ENCODE peak calls at places on chromosomes 1 and 21, in seven cellular contexts. P is CD8-positive, alpha-beta memory T cell; X is body of pancreas; Q is right cardiac atrium; C is transverse colon; E is vagina; G is PC-3. W is an unnamed sample. For H3K4me1, the result is how much of the 10 kb centered on the place peaks cover.

GRCh38 chr1:245684111-245684510 is 529.3 kb downstream of the KIF26B start:
- DNase-seq in G (no peak), P (no peak), X (no peak), E (no peak), C (no peak), Q (no peak), W (no peak)

GRCh38 chr1:198153103-198153502 is 3.7 kb upstream of the NEK7 start:
- DNase-seq in P (no peak), E (no peak), X (peak), Q (no peak), C (no peak), G (peak), W (no peak)

GRCh38 chr1:113868387-113869083 is 3.0 kb downstream of the PTPN22 start:
- DNase-seq in Q (no peak), C (no peak), E (no peak), X (no peak), G (peak), P (no peak), W (no peak)

GRCh38 chr21:39799178-39799577 is 54.2 kb downstream of the IGSF5 start:
- DNase-seq in C (peak), X (no peak), E (no peak), G (no peak), P (no peak), Q (no peak), W (no peak)

GRCh38 chr21:38954450-38955059 is 148.8 kb downstream of the ETS2 start:
- DNase-seq in Q (no peak), C (peak), E (no peak), X (no peak), P (no peak), G (no peak), W (peak)

GRCh38 chr1:109931189-109931672 is 20.6 kb downstream of the CSF1 start:
- DNase-seq in X (peak), E (peak), G (peak), C (peak), P (no peak), Q (peak), W (peak)

GRCh38 chr21:25300632-25301031 is 306.6 kb downstream of the MRPL39 start:
- DNase-seq in Q (no peak), X (no peak), G (no peak), E (no peak), C (no peak), P (no peak), W (no peak)

GRCh38 chr1:224700915-224701531 is 84.9 kb downstream of the CNIH3 start:
- DNase-seq in E (no peak), X (no peak), P (no peak), G (peak), C (no peak), Q (no peak), W (no peak)

GRCh38 chr1:206705744-206706297 is 21.1 kb downstream of the MAPKAPK2 start:
- DNase-seq in X (no peak), Q (no peak), P (no peak), G (no peak), E (no peak), C (no peak), W (no peak)

GRCh38 chr21:44012474-44013379 is 618 bp downstream of the TRAPPC10 start:
- DNase-seq in C (peak), Q (peak), X (peak), E (no peak), G (peak), P (peak), W (peak)
- H3K4me1 ChIP-seq in C (under half), Q (under half), X (under half), E (under half), G (under half), P (under half), W (under half)

GRCh38 chr1:46401964-46402626 is 8.0 kb downstream of the FAAH start:
- DNase-seq in X (peak), C (peak), P (no peak), Q (peak), E (no peak), G (peak), W (peak)
- H3K4me3 ChIP-seq in X (no peak), C (no peak), P (no peak), Q (no peak), E (no peak), G (no peak), W (no peak)

DNA sequence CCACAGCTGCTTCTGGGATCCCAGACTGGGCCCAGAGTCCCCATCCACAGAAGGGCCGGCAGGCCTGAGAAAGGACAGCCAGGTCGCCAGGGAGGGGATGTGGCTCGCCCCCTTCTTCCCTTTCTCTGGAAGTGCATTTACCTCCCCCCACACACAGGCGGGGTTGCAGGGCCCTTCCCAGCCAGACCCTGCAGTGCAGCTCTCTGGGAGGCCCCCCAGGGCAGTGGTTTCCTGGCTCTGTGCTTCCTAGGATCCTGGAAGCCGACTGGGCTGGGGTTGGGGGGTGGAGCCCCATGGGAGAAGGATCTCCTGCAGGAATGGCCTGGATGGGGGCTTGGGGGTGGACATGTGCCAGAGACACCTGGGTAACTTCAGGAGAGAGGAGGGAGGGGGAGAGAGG is 4.2 kb upstream of the COL6A1 start:
- DNase-seq in E (no peak), G (no peak), X (no peak), P (no peak), C (peak), Q (peak), W (no peak)
- H3K4me1 ChIP-seq in E (under half), G (half or more), X (under half), P (under half), C (half or more), Q (under half), W (under half)

GRCh38 chr1:5879421-5879820 is 112.8 kb downstream of the NPHP4 start:
- DNase-seq in Q (peak), E (no peak), C (no peak), X (no peak), G (no peak), P (no peak), W (no peak)
- H3K4me3 ChIP-seq in Q (no peak), E (no peak), C (no peak), X (no peak), G (no peak), P (no peak), W (no peak)

DNA sequence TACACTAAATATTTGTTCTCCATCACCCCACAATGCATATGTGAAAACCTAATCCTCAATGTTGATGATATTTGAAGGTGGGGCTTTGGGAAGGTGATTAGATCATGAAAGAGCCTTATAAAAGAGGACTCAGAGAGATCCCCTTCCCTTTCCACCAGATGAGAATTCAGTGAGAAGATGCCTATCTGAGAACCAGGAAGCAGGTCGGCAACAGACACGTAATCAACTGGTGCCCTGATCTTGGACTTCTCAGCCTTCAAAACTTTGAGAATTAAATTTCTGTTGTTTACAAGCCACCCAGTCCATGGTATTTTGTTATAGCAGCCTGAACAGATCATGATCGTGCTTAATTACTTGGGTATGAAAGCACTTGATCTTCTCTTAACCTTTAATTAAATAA is 329.4 kb downstream of the KCNT2 start:
- DNase-seq in Q (no peak), G (peak), P (no peak), C (no peak), E (no peak), X (no peak), W (no peak)
- H3K4me1 ChIP-seq in Q (under half), G (under half), P (under half), C (under half), E (under half), X (under half), W (under half)

GRCh38 chr1:168864266-168864665 is 135.3 kb upstream of the DPT start:
- DNase-seq in Q (no peak), E (no peak), C (no peak), X (no peak), G (no peak), P (no peak), W (no peak)
- H3K4me3 ChIP-seq in Q (no peak), E (no peak), C (no peak), X (no peak), G (no peak), P (no peak), W (no peak)